ENCODE peak calls at places on chromosomes 1 and 21, in six cellular contexts. S is body of pancreas, H is gastrocnemius medialis, B is HepG2, M is IMR-90, K is heart left ventricle. W is an unnamed sample.

GRCh38 chr1:111679541-111679940 is 59.7 kb downstream of the INKA2 start:
- ATAC-seq in S (no peak), H (no peak), B (peak; percentile 71), M (no peak), K (no peak), W (no peak)

GRCh38 chr1:212915245-212916091 is 34.9 kb upstream of the VASH2 start:
- ATAC-seq in S (peak; percentile 64), H (no peak), B (peak; percentile 78), M (peak; percentile 56), K (peak; percentile 61), W (peak; percentile 68)

GRCh38 chr1:204529371-204529895 is 13.2 kb downstream of the MDM4 start:
- ATAC-seq in S (no peak), H (no peak), B (peak; percentile 68), M (no peak), K (peak; percentile 18), W (no peak)

GRCh38 chr1:117582341-117582902 is 23.4 kb upstream of the TENT5C start:
- ATAC-seq in S (no peak), H (no peak), B (no peak), M (no peak), K (no peak), W (no peak)

GRCh38 chr1:207067695-207068094 is 14.6 kb downstream of the PFKFB2 start:
- ATAC-seq in S (no peak), H (no peak), B (peak; percentile 75), M (no peak), K (no peak), W (no peak)

GRCh38 chr21:14736672-14737071 is 190.6 kb upstream of the SAMSN1 start:
- ATAC-seq in S (no peak), H (no peak), B (no peak), M (no peak), K (no peak), W (no peak)

GRCh38 chr21:37232274-37233018 is 34.7 kb downstream of the VPS26C start:
- ATAC-seq in S (no peak), H (no peak), B (no peak), M (no peak), K (no peak), W (no peak)

GRCh38 chr1:30839827-30840359 is 68.7 kb downstream of the SDC3 start:
- ATAC-seq in S (no peak), H (no peak), B (no peak), M (no peak), K (no peak), W (no peak)

GRCh38 chr1:40399984-40400704 is 26.6 kb downstream of the SMAP2 start:
- ATAC-seq in S (no peak), H (no peak), B (no peak), M (no peak), K (peak; percentile 44), W (no peak)

GRCh38 chr1:23451452-23451851 is 26.9 kb upstream of the TCEA3 start:
- ATAC-seq in S (no peak), H (no peak), B (no peak), M (peak; percentile 15), K (no peak), W (no peak)

GRCh38 chr1:40633563-40634376 is 31.7 kb downstream of the RIMS3 start:
- ATAC-seq in S (no peak), H (no peak), B (no peak), M (no peak), K (peak; percentile 20), W (no peak)

GRCh38 chr1:247407978-247408560 is 7.9 kb upstream of the NLRP3 start:
- ATAC-seq in S (no peak), H (no peak), B (no peak), M (no peak), K (no peak), W (no peak)

GRCh38 chr1:23618586-23619083 is 59.3 kb upstream of the ID3 start:
- ATAC-seq in S (no peak), H (no peak), B (no peak), M (no peak), K (no peak), W (no peak)

GRCh38 chr1:8871965-8872399 is 6.5 kb downstream of the ENO1 start:
- ATAC-seq in S (no peak), H (no peak), B (no peak), M (peak; percentile 16), K (no peak), W (no peak)
- TF ChIP-seq POLR2A in S (no peak), H (no peak), B (peak; percentile 29), M (no peak), K (no peak), W (no peak)

DNA sequence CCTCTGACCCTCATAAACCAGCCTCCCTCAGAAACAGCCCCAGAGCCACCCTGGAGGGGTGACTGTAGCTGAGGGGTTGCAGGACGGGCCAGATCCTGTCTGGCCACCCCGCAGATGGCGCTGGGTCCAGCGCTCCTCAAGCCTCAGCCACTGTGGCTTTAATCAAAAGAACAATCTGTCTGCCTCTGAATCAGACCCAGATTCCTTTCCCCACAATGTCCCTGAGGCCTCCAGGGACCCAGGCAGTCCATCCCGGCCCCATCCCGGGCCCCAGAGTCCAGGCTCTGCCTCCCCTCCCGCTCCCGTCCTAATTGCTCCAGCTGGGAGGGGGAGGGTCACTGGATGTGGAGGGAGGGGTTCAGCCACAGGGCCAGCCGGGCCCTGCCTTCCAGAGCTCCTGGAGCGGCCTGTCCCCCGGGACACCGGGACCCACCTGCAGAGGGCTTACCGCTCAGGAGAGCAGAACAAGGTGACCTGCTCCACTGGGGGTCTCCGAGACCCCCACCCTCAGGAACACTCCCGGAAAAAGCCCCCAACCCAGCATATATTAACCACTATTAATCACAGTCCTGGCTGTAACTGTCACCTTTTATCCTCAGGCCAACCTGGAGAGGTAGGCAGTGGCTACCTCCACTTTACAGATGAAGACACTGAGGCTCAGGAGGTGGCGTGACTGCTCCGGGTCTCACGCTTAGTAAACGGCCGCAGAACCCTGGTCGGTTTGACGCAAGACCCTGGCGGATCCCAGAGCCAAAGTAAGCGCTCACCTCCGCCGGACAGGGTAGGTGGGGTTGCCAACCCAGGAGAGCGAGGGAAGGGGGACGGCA is 807 bp upstream of the FBLIM1 start:
- ATAC-seq in S (peak; percentile 16), H (peak; percentile 8), B (peak; percentile 38), M (peak; percentile 6), K (peak; percentile 2), W (no peak)
- TF ChIP-seq POLR2A in S (no peak), H (no peak), B (no peak), M (no peak), K (no peak), W (no peak)

GRCh38 chr1:66334311-66334710 is 199.6 kb upstream of the SGIP1 start:
- ATAC-seq in S (no peak), H (no peak), B (no peak), M (no peak), K (no peak), W (no peak)

GRCh38 chr1:66332524-66332853 is 201.5 kb upstream of the SGIP1 start:
- ATAC-seq in S (peak; percentile 11), H (no peak), B (no peak), M (peak; percentile 30), K (peak; percentile 14), W (no peak)

GRCh38 chr1:66333463-66334232 is 200.3 kb upstream of the SGIP1 start:
- ATAC-seq in S (no peak), H (no peak), B (no peak), M (no peak), K (no peak), W (no peak)

GRCh38 chr1:66330711-66331110 is 203.2 kb upstream of the SGIP1 start:
- ATAC-seq in S (no peak), H (no peak), B (no peak), M (peak; percentile 8), K (no peak), W (no peak)

GRCh38 chr1:66331641-66332523 is 202.1 kb upstream of the SGIP1 start:
- ATAC-seq in S (peak; percentile 70), H (peak; percentile 41), B (no peak), M (peak; percentile 77), K (peak; percentile 71), W (peak; percentile 59)
- TF ChIP-seq POLR2A in S (no peak), H (peak; percentile 51), B (no peak), M (peak; percentile 24), K (no peak), W (no peak)

GRCh38 chr1:171781167-171781875 is at the start of gene METTL13:
- ATAC-seq in S (peak; percentile 99), H (peak; percentile 99), B (peak; percentile 99), M (peak; percentile 98), K (peak; percentile 100), W (peak; percentile 100)
- TF ChIP-seq POLR2A in S (peak; percentile 91), H (peak; percentile 90), B (peak; percentile 73), M (peak; percentile 87), K (peak; percentile 73), W (peak; percentile 89)

GRCh38 chr1:226002667-226003501 is 3.7 kb upstream of the SDE2 start:
- ATAC-seq in S (no peak), H (no peak), B (no peak), M (no peak), K (peak; percentile 26), W (no peak)
- TF ChIP-seq POLR2A in S (no peak), H (peak; percentile 46), B (no peak), M (no peak), K (no peak), W (no peak)

GRCh38 chr1:215905493-215906095 is 338.5 kb downstream of the KCTD3 start:
- ATAC-seq in S (no peak), H (no peak), B (no peak), M (no peak), K (no peak), W (no peak)

GRCh38 chr1:215899901-215900300 is 332.8 kb downstream of the KCTD3 start:
- ATAC-seq in S (no peak), H (no peak), B (no peak), M (no peak), K (no peak), W (no peak)

GRCh38 chr1:215895893-215896292 is 328.8 kb downstream of the KCTD3 start:
- ATAC-seq in S (no peak), H (no peak), B (no peak), M (no peak), K (no peak), W (no peak)

DNA sequence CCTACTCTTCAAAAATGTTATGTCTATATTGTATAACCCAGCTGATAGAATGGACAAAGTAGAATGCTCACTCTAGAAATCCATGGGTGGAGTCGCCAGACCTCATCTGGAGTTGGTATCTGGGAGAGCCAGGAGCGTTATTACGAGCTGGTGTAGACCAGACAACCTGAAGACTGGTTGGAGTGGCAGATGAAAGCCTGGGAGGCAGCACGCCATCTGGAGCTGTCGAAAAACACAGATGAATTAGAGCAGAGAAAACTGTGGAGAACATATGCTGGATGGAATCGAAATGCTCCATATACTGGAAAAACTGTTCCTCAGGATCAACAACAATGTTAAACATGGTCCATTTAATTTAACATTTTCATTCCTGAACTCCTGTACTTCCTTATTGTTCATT is 333.6 kb downstream of the KCTD3 start:
- ATAC-seq in S (no peak), H (no peak), B (no peak), M (no peak), K (no peak), W (no peak)
- TF ChIP-seq POLR2A in S (no peak), H (no peak), B (no peak), M (no peak), K (no peak), W (no peak)